ENCODE peak calls at places on chromosome 2, in ten cellular contexts. L is DMS79 treated with DMSO at 0.1 percent for 48 hours; S is activated T-cell treated with anti-CD3 and anti-CD28 coated beads, Interleukin-2, amount 50 U/mL, for 72 hours; O is stimulated activated CD4-positive, alpha-beta T cell treated with anti-CD3 and anti-CD28 coated beads, Interleukin-4, amount 100 ng/mL, for 48 hours; P is OCI-LY7; G is AG08396; B is pancreas; W is effector memory CD4-positive, alpha-beta T cell; Q is AG04449; Y is Peyer's patch. I is an unnamed sample.

GRCh38 chr2:129757366-129757914 is 222.0 kb upstream of the RAB6C start:
- DNase-seq in W (no peak), Y (no peak), B (no peak), Q (no peak), O (no peak), S (no peak), L (no peak), P (no peak), G (no peak), I (no peak)

GRCh38 chr2:85746313-85747004 is 7.3 kb upstream of the ATOH8 start:
- DNase-seq in L (peak; percentile 6), S (no peak), Y (no peak), Q (no peak), G (no peak), P (no peak), B (no peak), O (no peak), W (no peak), I (no peak)

GRCh38 chr2:238024986-238025385 is 35.8 kb upstream of the SCLY start:
- DNase-seq in O (peak; percentile 13), W (no peak), Y (no peak), L (no peak), P (no peak), B (no peak), G (no peak), S (peak; percentile 65), Q (peak; percentile 17), I (no peak)

GRCh38 chr2:20479835-20480234 is 33.0 kb downstream of the RHOB start:
- DNase-seq in S (no peak), O (no peak), W (no peak), L (no peak), B (no peak), Q (no peak), Y (no peak), G (no peak), P (no peak), I (no peak)

GRCh38 chr2:25043241-25043867 is 1.5 kb downstream of the EFR3B start:
- DNase-seq in W (no peak), Y (no peak), Q (peak; percentile 58), O (peak; percentile 47), S (peak; percentile 75), P (no peak), G (peak; percentile 78), B (no peak), L (no peak), I (no peak)

GRCh38 chr2:132651115-132652099 is 18.6 kb downstream of the LYPD1 start:
- DNase-seq in O (no peak), Q (no peak), B (no peak), P (no peak), Y (no peak), S (no peak), G (peak; percentile 51), W (no peak), L (no peak), I (no peak)

GRCh38 chr2:212956665-212957064 is 194.7 kb downstream of the IKZF2 start:
- DNase-seq in P (no peak), W (no peak), O (no peak), G (no peak), Q (no peak), Y (no peak), B (no peak), S (no peak), L (no peak), I (no peak)

GRCh38 chr2:231714639-231715498 is 6.5 kb downstream of the PTMA start:
- DNase-seq in Q (no peak), G (peak; percentile 41), O (peak; percentile 75), L (peak; percentile 73), S (peak; percentile 84), Y (peak; percentile 92), W (peak; percentile 74), P (peak; percentile 89), B (peak; percentile 81), I (peak; percentile 71)

GRCh38 chr2:85277416-85278158 is 50.2 kb downstream of the TGOLN2 start:
- DNase-seq in W (no peak), Y (no peak), B (no peak), O (no peak), S (no peak), P (no peak), Q (no peak), L (no peak), G (peak; percentile 70), I (no peak)

GRCh38 chr2:23411752-23412431 is 26.9 kb downstream of the KLHL29 start:
- DNase-seq in W (no peak), P (no peak), S (no peak), G (peak; percentile 74), Y (peak; percentile 15), Q (peak; percentile 96), L (no peak), O (no peak), B (no peak), I (no peak)

I was measured in NK-92 treated with Interleukin-12 subunit alpha and Interleukin-12 subunit beta, amount 100 ng/mL, for 24 hours.